ENCODE peak calls at places on chromosomes 12 and 14, in seven cellular contexts. V is activated B cell treated with CpG ODN at 0.5 μM for 24 hours, Z is lower lobe of right lung, B is MM.1S, K is endodermal cell, S is fibroblast of pulmonary artery, F is gastrocnemius medialis. H is an unnamed sample.

GRCh38 chr12:88052686-88053085 is 23.5 kb upstream of the C12orf50 start:
- DNase-seq in S (peak), K (peak), V (no peak), B (peak), F (no peak), Z (no peak), H (no peak)

GRCh38 chr12:126588586-126589249 is 1523.5 kb downstream of the AACS start:
- DNase-seq in S (no peak), B (no peak), Z (no peak), K (no peak), V (no peak), F (no peak), H (no peak)

GRCh38 chr12:131217024-131217586 is 263.4 kb downstream of the ADGRD1 start:
- DNase-seq in S (no peak), K (peak), F (no peak), B (no peak), Z (no peak), V (no peak), H (no peak)

GRCh38 chr12:80268924-80269749 is 169.8 kb downstream of the OTOGL start:
- DNase-seq in S (peak), B (no peak), F (no peak), V (no peak), Z (no peak), K (no peak), H (no peak)

GRCh38 chr12:53827306-53827705 is 75.5 kb upstream of the CISTR start:
- DNase-seq in Z (no peak), S (no peak), F (no peak), V (no peak), B (no peak), K (no peak), H (no peak)

GRCh38 chr14:50085570-50086315 is 30.6 kb downstream of the VCPKMT start:
- DNase-seq in K (no peak), V (peak), F (no peak), Z (no peak), B (no peak), S (peak), H (peak)

GRCh38 chr12:104825408-104825807 is 132.7 kb downstream of the SLC41A2 start:
- DNase-seq in K (peak), B (no peak), S (peak), V (no peak), F (no peak), Z (no peak), H (no peak)

GRCh38 chr14:21617614-21618013 is 17.1 kb downstream of the OR10G2 start:
- DNase-seq in S (no peak), Z (no peak), B (no peak), K (peak), V (no peak), F (no peak), H (no peak)

GRCh38 chr14:94021001-94021400 is 5.1 kb upstream of the OTUB2 start:
- DNase-seq in K (no peak), V (no peak), Z (no peak), B (no peak), S (no peak), F (no peak), H (no peak)

DNA sequence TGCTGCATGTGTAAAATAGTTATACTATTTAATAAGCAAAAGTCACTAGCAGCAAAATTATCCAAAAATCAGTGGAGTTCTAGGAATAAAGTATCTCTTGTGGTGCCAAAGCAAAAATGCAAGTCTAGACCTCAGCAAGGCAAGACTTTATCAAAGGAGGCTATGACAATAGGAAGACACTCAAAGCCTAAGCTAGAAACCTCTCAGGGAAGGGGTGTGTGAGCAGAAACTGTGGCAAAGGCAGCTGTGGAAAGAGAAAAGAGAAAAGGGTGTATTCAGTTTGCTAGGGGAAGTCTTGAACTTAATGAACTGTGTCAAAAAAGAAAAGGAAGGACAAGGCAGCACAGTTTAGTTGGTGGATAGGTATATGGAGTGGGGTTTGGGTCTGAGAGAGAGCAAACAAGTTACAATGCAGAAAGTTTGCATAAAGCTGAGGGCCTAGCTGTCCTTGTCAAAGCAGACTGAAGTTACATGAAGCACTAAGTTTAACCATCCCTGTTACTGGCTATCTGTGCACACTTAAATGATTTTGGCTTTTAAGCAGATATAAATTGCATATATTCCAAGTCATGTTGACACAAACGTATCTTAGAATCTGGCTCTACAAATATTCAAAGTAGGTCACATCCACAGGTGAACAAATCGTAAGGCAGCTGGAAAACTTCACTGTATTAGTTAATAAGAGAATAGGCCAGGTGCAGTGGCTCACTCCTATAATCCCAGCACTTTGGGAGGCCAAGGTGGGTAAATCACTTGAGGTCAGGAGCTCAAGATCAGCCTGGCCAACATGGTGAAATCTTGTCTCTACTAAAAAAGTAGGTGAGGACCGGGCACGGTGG is 31.0 kb upstream of the AMN1 start:
- DNase-seq in S (no peak), K (no peak), Z (no peak), F (no peak), V (no peak), B (no peak), H (no peak)
- TF ChIP-seq CTCF in S (no peak), K (no peak), Z (no peak), F (no peak), V (no peak), B (no peak), H (no peak)

DNA sequence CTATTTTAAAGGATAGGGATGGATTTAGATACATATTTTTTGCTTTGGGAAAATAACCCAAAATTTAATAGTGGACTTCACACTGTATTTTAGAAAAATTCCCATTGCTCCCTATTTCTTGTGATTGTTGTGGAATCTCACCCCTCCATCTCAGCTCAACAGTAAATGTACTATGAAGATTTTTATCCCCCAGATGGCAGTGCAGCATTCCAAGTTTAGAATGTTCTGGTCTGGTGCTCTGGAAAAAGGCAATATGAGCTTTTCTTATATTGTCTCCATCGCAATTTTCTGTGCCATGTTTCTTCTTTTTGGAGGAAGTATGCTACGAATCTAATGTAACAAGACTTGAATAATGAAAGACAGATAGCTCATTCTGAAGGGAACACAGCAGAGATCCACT is 471.7 kb upstream of the SYT1 start:
- DNase-seq in V (no peak), B (no peak), Z (no peak), F (no peak), S (peak), K (no peak), H (no peak)
- TF ChIP-seq CTCF in V (no peak), B (peak), Z (peak), F (no peak), S (peak), K (peak), H (peak)

GRCh38 chr12:93100610-93101009 is 171.5 kb upstream of the EEA1 start:
- DNase-seq in K (no peak), F (no peak), V (no peak), B (no peak), Z (no peak), S (no peak), H (no peak)
- TF ChIP-seq CTCF in K (no peak), F (no peak), V (no peak), B (no peak), Z (no peak), S (no peak), H (no peak)

DNA sequence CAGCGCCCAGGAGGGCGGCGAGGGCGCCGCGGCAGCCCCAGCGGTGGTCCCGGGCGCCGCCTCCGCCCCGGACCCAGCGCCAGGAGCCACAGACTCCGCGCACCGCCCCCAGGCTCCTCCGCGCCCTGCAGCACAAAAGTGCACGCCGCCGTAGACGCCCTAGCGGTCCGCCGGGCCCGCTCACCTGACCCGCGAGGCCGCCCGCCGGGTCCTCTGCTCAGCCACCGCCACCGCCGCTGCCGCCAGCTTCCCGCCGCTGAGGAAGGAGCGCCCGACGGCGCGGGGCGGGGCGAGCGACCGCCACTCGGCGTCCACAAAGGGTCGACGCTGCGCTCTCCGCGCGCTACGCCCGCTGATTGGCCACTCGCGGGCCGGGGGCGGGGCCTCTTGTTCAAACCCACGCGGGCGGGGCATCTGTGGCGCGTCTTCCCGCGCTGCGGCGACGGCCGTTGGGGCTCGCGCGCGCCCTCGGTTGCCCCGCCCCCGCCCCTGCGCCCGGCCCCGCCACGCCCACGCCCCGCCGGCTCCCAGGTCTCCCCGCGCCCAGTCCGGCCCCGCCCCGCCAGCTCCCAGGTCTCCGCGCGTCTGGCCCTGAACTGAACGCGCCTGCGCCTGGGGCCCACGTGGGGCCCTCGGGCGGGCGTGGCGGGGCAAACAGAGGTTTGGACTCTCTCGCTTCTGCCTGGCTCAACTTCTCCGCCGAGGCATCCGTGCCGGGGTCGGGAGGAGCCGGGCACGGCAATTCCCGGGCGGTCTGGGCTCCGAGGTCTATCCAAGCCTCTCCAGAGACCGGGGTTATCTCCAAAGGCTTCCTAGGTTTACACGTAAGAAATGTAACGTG is at the start of gene CDCA4:
- DNase-seq in S (peak), F (peak), V (peak), B (peak), Z (peak), K (peak), H (peak)
- TF ChIP-seq CTCF in S (no peak), F (no peak), V (no peak), B (no peak), Z (no peak), K (no peak), H (no peak)

GRCh38 chr12:120498870-120499515 is 3.1 kb downstream of the DYNLL1 start:
- DNase-seq in Z (no peak), S (no peak), B (no peak), F (no peak), K (no peak), V (no peak), H (no peak)

GRCh38 chr12:120496353-120497340 is 734 bp downstream of the DYNLL1 start:
- DNase-seq in B (peak), K (peak), V (no peak), F (peak), Z (peak), S (peak), H (no peak)

GRCh38 chr12:120497524-120498150 is 1.7 kb downstream of the DYNLL1 start:
- DNase-seq in V (no peak), K (no peak), Z (no peak), B (no peak), F (no peak), S (no peak), H (no peak)

GRCh38 chr12:120495189-120495722 is 657 bp upstream of the DYNLL1 start:
- DNase-seq in K (no peak), V (no peak), Z (no peak), S (no peak), F (no peak), B (no peak), H (no peak)

GRCh38 chr12:120495723-120496352 is at the start of gene DYNLL1:
- DNase-seq in B (peak), S (peak), V (peak), K (peak), F (peak), Z (peak), H (peak)
- TF ChIP-seq CTCF in B (no peak), S (no peak), V (no peak), K (no peak), F (peak), Z (peak), H (no peak)

GRCh38 chr12:96049096-96049495 is 13.7 kb upstream of the LTA4H start:
- DNase-seq in V (no peak), B (no peak), K (no peak), Z (no peak), F (no peak), S (no peak), H (no peak)

GRCh38 chr12:96050139-96050538 is 14.8 kb upstream of the LTA4H start:
- DNase-seq in Z (no peak), B (no peak), F (no peak), S (no peak), K (no peak), V (no peak), H (no peak)

GRCh38 chr12:96054262-96054645 is 18.9 kb upstream of the LTA4H start:
- DNase-seq in B (no peak), S (peak), V (no peak), Z (no peak), F (no peak), K (no peak), H (no peak)

GRCh38 chr12:96053476-96054261 is 18.3 kb upstream of the LTA4H start:
- DNase-seq in V (no peak), F (no peak), K (no peak), B (no peak), S (no peak), Z (no peak), H (no peak)

GRCh38 chr12:96051756-96052155 is 16.4 kb upstream of the LTA4H start:
- DNase-seq in K (no peak), V (no peak), B (no peak), S (no peak), Z (no peak), F (no peak), H (no peak)
- TF ChIP-seq CTCF in K (no peak), V (no peak), B (no peak), S (no peak), Z (no peak), F (no peak), H (no peak)

DNA sequence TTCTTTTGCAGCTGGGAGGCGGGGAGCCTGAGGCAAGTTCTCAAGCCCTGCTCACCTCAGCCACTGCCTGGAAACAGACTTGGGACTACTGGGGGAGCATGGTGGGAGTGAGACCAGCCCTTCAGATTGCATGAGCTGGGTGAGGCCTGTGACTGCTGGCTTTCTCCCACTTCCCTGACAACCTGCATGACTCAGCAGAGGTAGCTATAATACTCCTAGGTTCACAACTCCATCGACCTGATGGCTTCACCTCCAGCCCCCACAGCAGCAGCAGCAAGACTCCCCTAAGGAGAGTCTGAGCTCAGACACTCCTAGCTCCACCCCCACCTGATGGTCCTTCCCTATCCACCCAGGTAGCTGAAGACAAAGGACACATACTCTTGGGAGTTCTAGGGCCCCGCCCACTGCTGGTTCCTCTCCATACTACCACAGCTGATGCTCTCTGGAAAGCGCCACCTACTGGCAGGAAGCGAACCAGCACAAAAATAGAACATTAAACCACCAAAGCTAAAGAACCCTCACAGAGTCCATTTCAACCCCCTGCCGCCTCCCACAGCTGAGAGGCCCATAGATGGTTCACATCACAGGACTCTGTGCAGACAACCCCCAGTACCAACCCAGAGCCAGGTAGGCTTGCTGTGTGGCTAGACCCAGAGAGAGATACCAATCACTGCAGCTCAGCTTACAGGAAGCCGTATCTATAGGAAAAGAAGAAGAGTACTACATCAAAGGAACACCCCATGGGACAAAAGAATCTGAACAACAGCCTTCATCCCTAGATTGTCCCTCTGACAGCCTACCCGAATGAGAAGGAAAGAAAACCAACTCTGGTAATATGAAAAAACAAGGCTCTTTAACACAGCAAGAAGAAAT is 68.7 kb downstream of the RPAP3 start:
- DNase-seq in Z (peak), F (no peak), K (peak), S (peak), B (peak), V (no peak), H (no peak)
- TF ChIP-seq CTCF in Z (peak), F (no peak), K (peak), S (peak), B (peak), V (no peak), H (peak)

GRCh38 chr12:110245278-110245868 is 35.7 kb upstream of the ATP2A2 start:
- DNase-seq in K (peak), V (peak), S (no peak), F (no peak), B (peak), Z (peak), H (no peak)
- TF ChIP-seq CTCF in K (peak), V (no peak), S (peak), F (no peak), B (peak), Z (peak), H (peak)

GRCh38 chr12:112950701-112951100 is 12.4 kb downstream of the OAS3 start:
- DNase-seq in B (no peak), V (no peak), F (no peak), K (peak), Z (no peak), S (no peak), H (peak)
- TF ChIP-seq CTCF in B (no peak), V (no peak), F (no peak), K (no peak), Z (no peak), S (no peak), H (no peak)

H was measured in osteocyte.